ENCODE peak calls at places on chromosome 15, in nine cellular contexts. M, A, F, N, X, S, Z, U and H are unnamed samples.

GRCh38 chr15:100596792-100597191 is 5.2 kb downstream of the LINS1 start:
- DNase-seq in S (no peak), X (peak; percentile 96), Z (no peak), F (peak; percentile 90), M (no peak), A (no peak), U (no peak), N (no peak), H (peak; percentile 37)

GRCh38 chr15:75030023-75030413 is 6.6 kb downstream of the PPCDC start:
- DNase-seq in N (peak; percentile 64), F (no peak), Z (no peak), U (no peak), A (no peak), S (no peak), M (no peak), X (no peak), H (peak; percentile 27)

GRCh38 chr15:65517866-65518207 is 348 bp upstream of the DPP8 start:
- DNase-seq in S (no peak), F (no peak), N (no peak), X (no peak), M (no peak), A (no peak), Z (no peak), U (no peak), H (no peak)

GRCh38 chr15:48426047-48426446 is 94.8 kb downstream of the DUT start:
- DNase-seq in U (no peak), F (no peak), M (no peak), A (no peak), X (no peak), S (no peak), N (peak; percentile 54), Z (no peak), H (peak; percentile 42)

GRCh38 chr15:50380089-50380488 is 25.1 kb upstream of the GABPB1 start:
- DNase-seq in S (no peak), Z (no peak), F (no peak), M (no peak), U (no peak), N (no peak), X (no peak), A (no peak), H (no peak)

GRCh38 chr15:77504310-77504709 is 83.6 kb downstream of the HMG20A start:
- DNase-seq in X (no peak), S (peak; percentile 99), Z (no peak), F (no peak), N (no peak), A (no peak), U (no peak), M (no peak), H (no peak)

GRCh38 chr15:23472678-23473077 is 25.6 kb upstream of the GOLGA6L2 start:
- DNase-seq in U (no peak), Z (no peak), N (no peak), A (no peak), X (no peak), S (no peak), M (no peak), F (no peak), H (no peak)

GRCh38 chr15:81407679-81408078 is 33.7 kb upstream of the TMC3 start:
- DNase-seq in X (no peak), S (no peak), U (no peak), M (no peak), F (no peak), N (no peak), Z (no peak), A (no peak), H (no peak)

GRCh38 chr15:51731549-51732267 is 5.7 kb downstream of the LYSMD2 start:
- DNase-seq in N (peak; percentile 56), X (no peak), A (no peak), F (peak; percentile 49), U (no peak), M (peak; percentile 61), Z (peak; percentile 87), S (no peak), H (peak; percentile 91)

GRCh38 chr15:59741274-59741906 is 52.3 kb upstream of the BNIP2 start:
- DNase-seq in M (peak; percentile 12), S (peak; percentile 95), Z (no peak), X (no peak), F (no peak), A (no peak), U (no peak), N (peak; percentile 17), H (peak; percentile 15)

GRCh38 chr15:59686389-59686788 is 2.7 kb downstream of the BNIP2 start:
- DNase-seq in A (no peak), S (no peak), Z (peak; percentile 71), X (no peak), M (peak; percentile 33), F (no peak), N (no peak), U (no peak), H (no peak)

GRCh38 chr15:95894407-95894956 is 436.0 kb upstream of the NR2F2 start:
- DNase-seq in U (no peak), N (no peak), S (peak; percentile 27), Z (no peak), X (no peak), F (no peak), M (peak; percentile 34), A (no peak), H (peak; percentile 39)

GRCh38 chr15:48538941-48539340 is 106.6 kb downstream of the FBN1 start:
- DNase-seq in S (no peak), X (no peak), M (no peak), F (no peak), A (no peak), U (no peak), N (no peak), Z (no peak), H (no peak)